ENCODE peak calls at places on chromosomes 3 and 15, in eight cellular contexts. O is fibroblast of lung, N is foreskin fibroblast, V is osteoblast, T is HCT116, J is fibroblast of the aortic adventitia, Q is transverse colon, M is NB4. B is an unnamed sample.

GRCh38 chr15:56817266-56817665 is 84.0 kb upstream of the ZNF280D start:
- DNase-seq in T (no peak), N (peak), Q (no peak), O (no peak), M (no peak), V (peak), J (peak), B (no peak)

GRCh38 chr3:12916159-12916558 is 74.8 kb upstream of the RPL32 start:
- DNase-seq in J (no peak), V (no peak), M (peak), N (no peak), T (no peak), O (no peak), Q (peak), B (no peak)

GRCh38 chr3:67113802-67114407 is 115.8 kb downstream of the KBTBD8 start:
- DNase-seq in Q (peak), O (peak), M (peak), N (peak), V (peak), T (peak), J (peak), B (peak)

GRCh38 chr3:89038864-89039263 is 68.6 kb upstream of the EPHA3 start:
- DNase-seq in O (no peak), Q (no peak), M (no peak), V (no peak), T (no peak), J (no peak), N (no peak), B (no peak)

GRCh38 chr3:177345049-177345972 is 148.0 kb upstream of the TBL1XR1 start:
- DNase-seq in O (peak), T (peak), M (peak), N (peak), Q (peak), J (peak), V (peak), B (peak)

GRCh38 chr3:99499235-99499798 is 139.1 kb upstream of the COL8A1 start:
- DNase-seq in T (peak), Q (no peak), O (peak), N (peak), J (peak), V (peak), M (peak), B (peak)

GRCh38 chr3:4734454-4734853 is 241.3 kb downstream of the ITPR1 start:
- DNase-seq in M (no peak), O (no peak), J (no peak), V (no peak), Q (no peak), N (no peak), T (no peak), B (no peak)

GRCh38 chr3:70387889-70388288 is 75.5 kb upstream of the MDFIC2 start:
- DNase-seq in J (no peak), M (no peak), N (no peak), Q (no peak), V (no peak), T (no peak), O (no peak), B (no peak)

GRCh38 chr15:64681424-64682024 is 93.9 kb downstream of the RBPMS2 start:
- DNase-seq in T (peak), N (peak), J (peak), Q (peak), V (peak), M (peak), O (peak), B (peak)

GRCh38 chr15:89192136-89192535 is 29.2 kb downstream of the RLBP1 start:
- DNase-seq in O (no peak), J (no peak), N (no peak), Q (no peak), V (no peak), M (no peak), T (no peak), B (no peak)

GRCh38 chr15:73305331-73306211 is 63.2 kb downstream of the HCN4 start:
- DNase-seq in Q (peak), V (peak), T (peak), O (peak), N (peak), J (peak), M (peak), B (peak)

GRCh38 chr3:196144383-196145105 is 62.7 kb upstream of the TFRC start:
- DNase-seq in N (peak), M (no peak), Q (no peak), V (peak), J (peak), O (peak), T (no peak), B (no peak)

GRCh38 chr15:33059184-33059583 is 135.3 kb downstream of the FMN1 start:
- DNase-seq in V (no peak), N (peak), O (peak), T (no peak), J (peak), Q (no peak), M (no peak), B (no peak)

DNA sequence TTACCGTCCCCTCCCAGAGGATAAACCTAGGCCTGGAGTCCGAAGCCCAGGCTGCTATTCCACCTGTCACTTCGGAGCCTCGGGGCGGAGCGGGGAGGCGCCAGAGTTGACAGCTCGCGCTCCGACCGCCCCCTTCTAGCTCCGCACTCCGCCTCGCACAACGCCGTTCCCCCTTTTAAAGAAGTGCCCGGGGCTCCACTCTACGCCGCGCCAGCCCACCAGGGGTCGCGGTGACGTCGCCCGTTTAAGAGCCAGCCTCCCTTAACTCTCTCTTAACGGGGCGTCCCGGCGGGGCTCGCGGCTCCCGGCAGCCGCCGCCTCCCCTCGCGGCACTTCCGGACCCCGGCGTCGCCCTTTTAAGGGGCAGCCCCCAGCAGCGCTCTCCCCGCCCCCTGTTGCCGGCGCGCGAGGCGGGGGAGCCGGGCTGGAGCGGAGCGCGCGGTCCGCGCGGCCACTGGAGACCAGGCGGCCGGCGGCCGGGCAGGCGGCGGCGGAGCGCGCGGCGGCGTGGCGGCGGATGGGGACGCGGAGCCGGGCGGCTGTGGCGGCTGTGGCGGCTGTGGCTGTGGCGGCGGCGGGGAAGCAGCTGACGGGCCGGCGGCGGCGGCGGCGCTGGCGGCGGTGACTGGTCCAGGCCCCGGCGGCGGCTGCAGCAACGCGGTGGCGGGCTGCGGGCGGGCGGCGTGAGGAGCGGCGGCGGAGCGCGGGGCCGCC is at the start of gene INAFM2:
- DNase-seq in T (peak), V (peak), N (peak), J (peak), M (peak), O (peak), Q (peak), B (no peak)
- TF ChIP-seq CTCF in T (peak), V (peak), N (peak), J (peak), M (no peak), O (peak), Q (peak), B (peak)

GRCh38 chr15:80450811-80451321 is 46.7 kb downstream of the ARNT2 start:
- DNase-seq in J (no peak), Q (no peak), V (no peak), T (no peak), M (no peak), N (no peak), O (no peak), B (no peak)
- TF ChIP-seq CTCF in J (no peak), Q (no peak), V (no peak), T (no peak), M (no peak), N (no peak), O (no peak), B (no peak)

GRCh38 chr3:128922804-128923459 is 43.5 kb downstream of the ACAD9 start:
- DNase-seq in M (peak), J (no peak), Q (no peak), T (no peak), N (no peak), O (no peak), V (no peak), B (no peak)
- TF ChIP-seq CTCF in M (no peak), J (no peak), Q (no peak), T (no peak), N (no peak), O (no peak), V (no peak), B (no peak)

GRCh38 chr15:75785771-75786563 is 57.3 kb upstream of the UBE2Q2 start:
- DNase-seq in T (no peak), N (no peak), J (no peak), V (no peak), Q (no peak), O (peak), M (no peak), B (no peak)
- TF ChIP-seq CTCF in T (no peak), N (no peak), J (no peak), V (peak), Q (no peak), O (peak), M (no peak), B (peak)

DNA sequence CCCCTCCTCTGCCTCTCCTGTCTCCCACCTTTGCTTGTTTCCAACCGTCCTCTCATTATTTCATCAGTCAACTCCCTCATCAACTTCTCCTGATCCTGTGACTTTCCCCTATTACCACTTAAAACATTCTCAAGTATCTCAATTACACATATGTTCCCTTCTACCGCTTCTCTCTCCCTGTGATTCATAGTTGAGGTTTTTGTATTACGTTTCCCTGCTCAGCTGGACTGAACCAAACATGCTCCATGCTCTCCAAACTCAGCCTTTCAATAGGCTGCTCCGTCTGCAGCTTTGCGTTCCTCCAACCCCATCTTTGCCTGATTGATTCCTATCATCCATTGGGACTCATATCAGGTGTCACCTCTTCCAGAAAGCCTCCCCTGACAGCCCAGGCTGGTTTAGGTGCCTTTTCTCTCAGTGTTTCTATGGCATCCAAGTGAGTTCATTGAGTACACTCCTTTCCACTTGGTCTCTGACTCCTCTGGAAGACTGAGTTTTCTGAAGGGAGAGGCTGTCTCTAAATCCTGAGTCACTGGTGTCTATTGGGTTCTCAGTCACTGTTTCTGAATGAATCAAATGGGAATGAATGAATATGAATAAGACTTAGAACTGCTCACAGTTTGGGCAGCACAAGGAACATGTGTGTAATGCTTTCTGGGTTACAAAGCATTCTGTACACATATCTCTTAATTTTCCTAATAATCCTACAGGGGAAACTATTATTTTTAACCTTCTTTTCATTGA is 56.4 kb downstream of the PLD1 start:
- DNase-seq in Q (no peak), N (peak), M (no peak), O (peak), V (peak), T (no peak), J (peak), B (no peak)
- TF ChIP-seq CTCF in Q (no peak), N (no peak), M (no peak), O (no peak), V (no peak), T (no peak), J (no peak), B (no peak)

DNA sequence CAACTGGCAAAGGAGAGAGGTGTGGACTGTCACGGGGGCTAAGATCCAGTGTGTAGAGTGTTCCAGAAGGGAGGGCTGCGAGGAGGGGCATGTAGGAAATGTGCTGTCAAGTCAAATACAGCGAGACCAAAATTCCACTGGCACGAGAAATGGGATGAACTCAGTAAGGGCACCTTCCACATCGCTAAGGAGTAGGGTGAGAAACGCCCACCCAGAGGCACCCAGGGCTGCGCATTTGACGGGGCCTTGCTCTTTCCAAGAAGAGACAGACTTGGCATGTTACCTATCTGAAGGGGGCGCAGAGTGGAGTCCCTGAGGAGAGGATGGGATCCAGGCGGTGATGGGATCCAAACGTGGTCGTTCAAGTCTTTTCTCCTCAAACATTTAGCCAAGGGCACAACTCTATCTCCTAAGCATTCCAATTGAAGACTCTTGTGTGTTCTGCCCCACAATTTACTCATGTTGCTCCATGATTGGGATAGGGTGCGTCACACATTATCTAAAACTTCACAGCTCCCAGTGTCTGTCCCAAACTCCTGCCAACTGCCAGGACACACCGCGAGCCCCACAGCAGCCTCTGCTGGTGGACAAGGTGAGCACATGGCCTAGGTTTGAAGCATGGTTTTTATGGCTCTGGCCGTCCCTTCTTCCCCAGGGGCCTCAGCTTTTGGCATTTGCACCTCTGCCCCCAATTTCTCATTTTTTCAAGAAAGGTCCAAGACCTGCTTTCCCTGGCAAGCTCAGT is 7.6 kb downstream of the SELENOS start:
- DNase-seq in T (no peak), J (no peak), N (no peak), M (peak), Q (no peak), O (no peak), V (no peak), B (no peak)
- TF ChIP-seq CTCF in T (peak), J (peak), N (peak), M (peak), Q (peak), O (peak), V (peak), B (no peak)